ENCODE peak calls at places on chromosomes 2 and 18, in ten cellular contexts. S is GM12865; K is adrenal gland; B is left lung; Q is ovary; Y is naive thymus-derived CD4-positive, alpha-beta T cell; D is PC-9; G is kidney; J is GM06990; Z is GM23338. T is an unnamed sample.

GRCh38 chr2:109531896-109532727 is 81.7 kb downstream of the SEPTIN10 start:
- DNase-seq in Y (no peak), J (no peak), K (peak), S (no peak), Z (no peak), G (no peak), B (no peak), D (no peak), Q (no peak), T (no peak)

GRCh38 chr2:64143154-64144056 is 815 bp downstream of the PELI1 start:
- DNase-seq in J (peak), G (no peak), B (no peak), S (peak), D (no peak), Q (no peak), Y (peak), K (peak), Z (peak), T (no peak)

GRCh38 chr18:45678850-45679249 is 45.1 kb upstream of the SLC14A1 start:
- DNase-seq in J (no peak), G (no peak), Q (no peak), S (no peak), Y (no peak), D (no peak), K (no peak), Z (no peak), B (no peak), T (no peak)

GRCh38 chr2:207692206-207693065 is 19.0 kb upstream of the CCNYL1 start:
- DNase-seq in J (no peak), Z (peak), Y (peak), S (peak), G (no peak), B (no peak), D (no peak), K (peak), Q (no peak), T (peak)

GRCh38 chr2:238670341-238670681 is 177.6 kb upstream of the TWIST2 start:
- DNase-seq in S (no peak), Q (no peak), K (no peak), Y (no peak), Z (no peak), G (no peak), B (no peak), D (no peak), J (no peak), T (no peak)

GRCh38 chr2:146209842-146210275 is 1635.0 kb upstream of the ACVR2A start:
- DNase-seq in B (no peak), D (no peak), Z (no peak), J (peak), Y (no peak), Q (no peak), G (no peak), K (no peak), S (no peak), T (no peak)

GRCh38 chr18:6732952-6733351 is 3.4 kb downstream of the ARHGAP28 start:
- DNase-seq in G (no peak), D (no peak), Y (no peak), Q (no peak), J (no peak), B (no peak), S (no peak), Z (peak), K (no peak), T (no peak)

GRCh38 chr2:64862001-64862397 is 127.2 kb upstream of the SLC1A4 start:
- DNase-seq in Y (no peak), G (no peak), S (no peak), B (no peak), Q (no peak), Z (no peak), D (no peak), K (no peak), J (no peak), T (no peak)

GRCh38 chr2:205689837-205690236 is 7.5 kb downstream of the NRP2 start:
- DNase-seq in J (no peak), G (no peak), B (no peak), Q (peak), D (no peak), S (no peak), Z (no peak), K (no peak), Y (no peak), T (no peak)

GRCh38 chr2:172552547-172553291 is 3.2 kb upstream of the PDK1 start:
- DNase-seq in G (no peak), Z (no peak), J (no peak), S (no peak), B (no peak), Y (no peak), Q (no peak), K (no peak), D (no peak), T (no peak)

GRCh38 chr18:50203801-50204604 is 9.1 kb upstream of the MYO5B start:
- DNase-seq in G (no peak), S (peak), B (no peak), Q (no peak), J (no peak), D (peak), K (peak), Y (no peak), Z (peak), T (peak)
- H3K4me3 ChIP-seq in G (peak), S (no peak), B (no peak), Q (no peak), J (no peak), D (peak), K (no peak), Y (no peak), Z (peak), T (no peak)

GRCh38 chr2:60354713-60355112 is 198.7 kb downstream of the BCL11A start:
- DNase-seq in K (no peak), J (no peak), D (no peak), Z (no peak), Y (no peak), B (no peak), G (no peak), Q (no peak), S (no peak), T (no peak)

GRCh38 chr2:60351802-60352201 is 201.7 kb downstream of the BCL11A start:
- DNase-seq in S (peak), Z (no peak), Y (no peak), Q (no peak), K (no peak), B (no peak), J (peak), D (no peak), G (no peak), T (no peak)

GRCh38 chr2:60353863-60354262 is 199.6 kb downstream of the BCL11A start:
- DNase-seq in D (no peak), J (peak), K (no peak), Z (no peak), Q (no peak), B (no peak), G (no peak), S (peak), Y (no peak), T (no peak)

GRCh38 chr2:60352491-60353405 is 200.7 kb downstream of the BCL11A start:
- DNase-seq in J (peak), Q (no peak), S (peak), G (no peak), D (no peak), Z (no peak), Y (no peak), K (no peak), B (no peak), T (no peak)

DNA sequence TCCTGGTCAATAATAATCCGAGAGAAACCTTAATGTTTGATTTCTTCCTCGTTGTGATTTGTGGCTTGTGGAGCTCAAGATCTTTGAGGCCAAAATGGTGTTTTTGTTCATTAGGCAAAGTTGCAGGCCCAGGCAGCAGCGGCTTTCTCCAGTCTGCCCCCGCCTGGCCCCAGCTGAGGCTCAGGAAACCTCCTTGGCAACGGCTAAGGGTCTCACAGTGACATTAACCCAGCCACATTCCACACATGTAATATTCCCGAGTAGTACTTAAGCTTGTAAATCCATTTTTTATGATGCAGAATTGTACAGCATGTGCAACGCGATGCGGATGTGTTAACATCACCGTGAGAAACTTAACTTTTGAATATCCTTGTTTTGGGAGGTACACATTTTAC is 200.1 kb downstream of the BCL11A start:
- DNase-seq in J (peak), Q (no peak), Z (peak), B (no peak), Y (no peak), G (no peak), S (peak), D (no peak), K (no peak), T (no peak)
- H3K4me3 ChIP-seq in J (no peak), Q (no peak), Z (no peak), B (no peak), Y (no peak), G (no peak), S (peak), D (no peak), K (no peak), T (no peak)

GRCh38 chr2:112542974-112543760 is 902 bp downstream of the POLR1B start:
- DNase-seq in S (peak), K (no peak), G (no peak), Y (no peak), Q (no peak), Z (peak), J (no peak), B (no peak), D (no peak), T (no peak)

GRCh38 chr2:112542123-112542973 is at the start of gene POLR1B:
- DNase-seq in K (peak), Y (peak), D (peak), G (peak), B (peak), J (peak), Q (peak), S (peak), Z (peak), T (peak)

GRCh38 chr2:112541315-112542122 is 746 bp upstream of the POLR1B start:
- DNase-seq in J (peak), Z (peak), G (peak), B (peak), D (no peak), K (peak), Y (no peak), S (peak), Q (peak), T (peak)

GRCh38 chr2:112540906-112541305 is 1.4 kb upstream of the POLR1B start:
- DNase-seq in S (no peak), B (no peak), D (no peak), G (no peak), J (no peak), Z (no peak), K (no peak), Y (no peak), Q (no peak), T (no peak)
- H3K4me3 ChIP-seq in S (peak), B (peak), D (peak), G (peak), J (peak), Z (peak), K (peak), Y (no peak), Q (no peak), T (no peak)

DNA sequence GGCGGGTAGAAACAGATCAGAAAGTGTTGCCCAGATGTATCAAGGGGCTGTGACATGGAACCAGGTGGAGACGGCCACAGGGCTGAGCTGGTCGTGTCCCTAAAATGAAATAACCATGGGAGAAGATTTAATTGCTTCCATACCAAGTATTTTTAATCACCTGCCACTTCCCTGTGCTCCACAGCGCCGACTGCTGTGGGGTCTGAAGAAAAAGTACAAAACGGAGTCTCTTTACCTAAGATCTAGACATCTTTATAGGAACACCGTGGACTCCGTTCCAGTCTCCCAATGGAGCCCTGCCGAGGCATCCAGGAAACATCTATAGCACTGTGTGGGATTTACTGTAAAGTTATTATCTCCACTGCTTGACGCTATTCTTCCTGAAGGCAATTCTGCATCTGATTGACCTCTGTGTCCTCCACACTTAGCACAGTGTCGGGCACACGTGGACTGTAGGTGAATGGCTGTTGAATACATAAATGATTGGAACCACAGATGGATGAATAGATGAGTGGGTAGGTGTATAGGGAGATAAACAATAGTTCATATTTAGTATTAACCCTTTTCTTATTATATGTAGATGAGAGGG is 21.6 kb upstream of the GYPC start:
- DNase-seq in Q (no peak), J (no peak), S (peak), B (no peak), K (no peak), G (no peak), D (peak), Y (peak), Z (peak), T (peak)
- H3K4me3 ChIP-seq in Q (no peak), J (no peak), S (no peak), B (no peak), K (no peak), G (no peak), D (no peak), Y (no peak), Z (no peak), T (no peak)

T was measured in right lobe of liver.